ENCODE peak calls at places on chromosomes 3 and 15, in five cellular contexts. R is OCI-LY7, V is activated B cell treated with CpG ODN at 0.5 μM for 24 hours, E is SK-N-SH, D is AG09319. P is an unnamed sample.

GRCh38 chr3:128473180-128473519 is 6.5 kb upstream of the DNAJB8 start:
- DNase-seq in R (no peak), V (no peak), E (peak), D (no peak), P (no peak)

GRCh38 chr3:160950542-160950941 is 154.6 kb downstream of the B3GALNT1 start:
- DNase-seq in R (no peak), V (no peak), E (no peak), D (no peak), P (no peak)

GRCh38 chr3:48042071-48042760 is 26.0 kb upstream of the MAP4 start:
- DNase-seq in R (no peak), V (no peak), E (no peak), D (no peak), P (no peak)

GRCh38 chr3:12049675-12050074 is 45.5 kb downstream of the SYN2 start:
- DNase-seq in R (no peak), V (no peak), E (no peak), D (no peak), P (no peak)

GRCh38 chr15:86555114-86555513 is 475.4 kb downstream of the AGBL1 start:
- DNase-seq in R (no peak), V (no peak), E (no peak), D (no peak), P (no peak)

GRCh38 chr15:70259640-70260066 is 161.9 kb upstream of the TLE3 start:
- DNase-seq in R (peak), V (no peak), E (peak), D (no peak), P (no peak)

GRCh38 chr15:73931441-73931840 is 5.2 kb downstream of the LOXL1 start:
- DNase-seq in R (no peak), V (no peak), E (no peak), D (no peak), P (no peak)

GRCh38 chr3:15327941-15328340 is 4.4 kb downstream of the SH3BP5 start:
- DNase-seq in R (peak), V (peak), E (no peak), D (peak), P (no peak)

GRCh38 chr3:78086150-78086549 is 1046.3 kb downstream of the ROBO2 start:
- DNase-seq in R (no peak), V (no peak), E (no peak), D (no peak), P (no peak)

GRCh38 chr3:111787556-111788463 is 71.3 kb upstream of the PHLDB2 start:
- DNase-seq in R (no peak), V (no peak), E (no peak), D (no peak), P (no peak)

GRCh38 chr3:138688871-138689299 is 80.3 kb downstream of the FAIM start:
- DNase-seq in R (peak), V (no peak), E (no peak), D (no peak), P (no peak)

GRCh38 chr3:82938821-82939328 is 1177.4 kb upstream of the GBE1 start:
- DNase-seq in R (no peak), V (peak), E (peak), D (no peak), P (peak)

GRCh38 chr15:76057332-76058000 is 2.3 kb upstream of the TMEM266 start:
- DNase-seq in R (peak), V (no peak), E (peak), D (peak), P (no peak)

GRCh38 chr3:170159459-170159858 is 22.1 kb downstream of the PHC3 start:
- DNase-seq in R (no peak), V (no peak), E (no peak), D (no peak), P (no peak)

GRCh38 chr3:197024881-197025735 is 4.5 kb downstream of the MELTF start:
- DNase-seq in R (no peak), V (no peak), E (no peak), D (no peak), P (no peak)

GRCh38 chr15:72953306-72953705 is 99.0 kb upstream of the NEO1 start:
- DNase-seq in R (no peak), V (no peak), E (no peak), D (no peak), P (no peak)

GRCh38 chr3:29695905-29696238 is 415.0 kb downstream of the RBMS3 start:
- DNase-seq in R (no peak), V (no peak), E (no peak), D (no peak), P (no peak)

GRCh38 chr3:122618614-122619013 is 41.2 kb downstream of the PARP15 start:
- DNase-seq in R (no peak), V (no peak), E (no peak), D (no peak), P (no peak)

GRCh38 chr3:73581134-73581846 is 43.5 kb downstream of the PDZRN3 start:
- DNase-seq in R (no peak), V (no peak), E (no peak), D (no peak), P (no peak)

GRCh38 chr15:36653851-36654250 is 74.4 kb downstream of the CDIN1 start:
- DNase-seq in R (no peak), V (no peak), E (no peak), D (no peak), P (no peak)

GRCh38 chr3:54146383-54147239 is 24.3 kb downstream of the CACNA2D3 start:
- DNase-seq in R (peak), V (no peak), E (peak), D (peak), P (no peak)
- TF ChIP-seq CTCF in R (peak), V (no peak), E (no peak), D (peak), P (no peak)

GRCh38 chr3:123877466-123877865 is 6.7 kb downstream of the MYLK start:
- DNase-seq in R (no peak), V (no peak), E (no peak), D (no peak), P (no peak)

GRCh38 chr3:123877965-123878364 is 6.2 kb downstream of the MYLK start:
- DNase-seq in R (no peak), V (no peak), E (no peak), D (no peak), P (no peak)

GRCh38 chr3:123880998-123881561 is 3.1 kb downstream of the MYLK start:
- DNase-seq in R (no peak), V (no peak), E (peak), D (peak), P (no peak)

GRCh38 chr3:123878807-123879206 is 5.3 kb downstream of the MYLK start:
- DNase-seq in R (no peak), V (no peak), E (no peak), D (no peak), P (no peak)

DNA sequence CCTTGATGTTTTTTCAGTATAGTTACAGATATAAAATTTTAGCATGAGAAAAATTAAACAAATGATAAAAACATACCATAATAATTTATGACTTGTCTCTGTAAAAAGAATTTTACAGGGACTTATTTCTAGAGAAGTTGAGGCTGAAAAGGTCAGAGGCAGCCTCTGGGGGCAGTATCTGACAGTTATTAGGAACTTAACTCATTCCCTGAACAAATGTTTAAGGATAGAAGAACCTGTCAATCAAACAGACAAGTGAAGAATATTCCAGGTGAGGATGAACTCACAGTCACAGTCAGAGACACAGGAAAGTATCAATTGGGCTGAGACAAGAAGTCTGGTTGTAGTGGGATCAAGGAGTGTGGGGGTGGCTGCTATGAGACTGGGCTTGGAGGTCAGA is 7.3 kb downstream of the MYLK start:
- DNase-seq in R (no peak), V (no peak), E (no peak), D (no peak), P (no peak)
- TF ChIP-seq CTCF in R (peak), V (no peak), E (peak), D (peak), P (no peak)

GRCh38 chr3:31533169-31533870 is 595 bp downstream of the STT3B start:
- DNase-seq in R (peak), V (no peak), E (peak), D (no peak), P (peak)
- TF ChIP-seq CTCF in R (peak), V (no peak), E (peak), D (no peak), P (no peak)

DNA sequence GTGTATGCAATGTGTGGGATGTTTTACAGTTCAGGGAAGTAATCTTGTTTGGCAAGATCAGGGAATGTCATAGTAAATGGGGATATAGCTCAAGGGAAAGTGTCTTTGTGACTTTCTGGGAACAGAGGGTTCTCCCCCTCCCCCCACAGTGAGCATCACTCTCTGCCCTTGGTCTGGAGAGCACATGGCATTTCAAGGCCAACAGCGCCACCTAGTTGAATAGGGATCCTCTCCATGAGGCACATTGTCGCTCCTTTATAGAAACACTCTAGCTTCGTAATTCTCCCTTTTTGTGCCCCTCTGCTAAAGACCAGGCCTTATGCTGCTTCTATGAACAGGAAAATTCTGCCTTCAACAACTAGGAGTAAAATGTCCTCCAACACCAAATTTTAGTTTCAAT is 37.1 kb upstream of the ARNT2 start:
- DNase-seq in R (peak), V (no peak), E (peak), D (no peak), P (no peak)
- TF ChIP-seq CTCF in R (peak), V (no peak), E (peak), D (no peak), P (no peak)

GRCh38 chr3:193712938-193713337 is 119.9 kb downstream of the OPA1 start:
- DNase-seq in R (no peak), V (no peak), E (no peak), D (no peak), P (no peak)
- TF ChIP-seq CTCF in R (no peak), V (no peak), E (no peak), D (no peak), P (no peak)

DNA sequence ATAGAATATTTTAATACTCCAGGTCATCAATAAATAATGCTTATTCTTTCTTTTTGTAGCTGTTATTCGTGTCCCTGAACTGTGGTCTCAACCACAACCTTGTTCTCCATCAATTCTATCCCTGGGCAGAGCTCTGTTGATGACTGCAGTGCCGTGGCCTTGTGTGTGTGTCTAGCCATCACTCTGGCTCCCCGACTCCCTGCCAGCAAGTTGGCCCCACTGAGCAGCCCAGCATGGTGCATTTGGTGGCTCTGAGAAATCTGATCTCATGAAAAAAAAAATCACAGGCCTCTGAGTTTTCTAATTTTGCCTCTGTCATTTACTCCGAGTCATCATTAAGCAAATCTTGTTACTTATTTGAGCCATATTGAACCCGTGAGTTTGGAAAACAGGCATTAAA is 164.7 kb downstream of the GOLGA6L6 start:
- DNase-seq in R (no peak), V (no peak), E (no peak), D (no peak), P (no peak)
- TF ChIP-seq CTCF in R (no peak), V (no peak), E (no peak), D (no peak), P (no peak)

DNA sequence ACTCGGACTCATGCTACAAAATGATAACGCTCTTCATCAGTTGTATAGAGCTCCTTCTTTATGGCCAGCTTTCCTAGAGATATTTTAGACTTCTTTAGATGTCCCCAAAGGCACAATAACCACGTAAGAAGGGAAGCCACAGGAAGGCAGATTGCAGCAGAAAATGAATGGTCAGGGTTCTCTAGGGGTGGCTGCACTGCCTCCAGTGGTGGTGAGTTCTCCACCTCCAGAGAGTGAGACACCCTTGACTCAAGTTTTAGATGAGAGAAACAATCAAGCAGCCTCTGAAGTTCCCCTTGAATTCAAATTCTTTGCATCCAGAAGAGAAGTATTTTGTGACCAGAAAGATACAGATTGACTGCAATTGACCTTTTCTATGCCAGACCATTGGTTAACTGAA is 191.5 kb downstream of the TP63 start:
- DNase-seq in R (no peak), V (no peak), E (no peak), D (no peak), P (no peak)
- TF ChIP-seq CTCF in R (peak), V (no peak), E (no peak), D (no peak), P (no peak)

DNA sequence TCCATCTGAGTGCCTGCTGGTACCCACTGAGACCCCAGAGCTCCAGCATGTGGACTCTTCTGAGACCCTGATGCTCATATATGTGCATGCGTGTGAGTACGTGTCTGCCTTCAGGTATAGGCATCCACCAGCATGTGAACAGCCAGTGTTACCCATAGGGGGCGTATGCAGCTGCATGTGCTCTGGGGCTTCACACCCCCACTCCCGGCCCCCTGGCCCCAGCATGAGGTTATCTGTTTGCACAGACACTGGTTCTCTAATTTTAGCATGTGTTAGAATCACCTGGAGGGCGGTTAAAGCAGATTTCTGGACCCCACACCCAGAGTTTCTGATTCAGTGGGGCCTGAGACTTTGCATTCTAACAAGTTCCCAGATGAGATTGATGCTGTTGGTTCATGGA is 824 bp upstream of the CILP start:
- DNase-seq in R (peak), V (no peak), E (peak), D (no peak), P (no peak)
- TF ChIP-seq CTCF in R (peak), V (no peak), E (peak), D (peak), P (no peak)